ENCODE peak calls at places on chromosomes 3 and 15, in six cellular contexts. One of them, this sample, is unnamed.

GRCh38 chr3:4139462-4140140 is 163.6 kb upstream of the SETMAR start:
- DNase-seq in astrocyte: no peak
- DNase-seq in gastrocnemius medialis: no peak
- DNase-seq in activated naive CD4-positive, alpha-beta T cell: no peak
- DNase-seq in caudate nucleus: no peak
- DNase-seq in left ventricle myocardium inferior: no peak
- DNase-seq in this sample: no peak

GRCh38 chr3:76122007-76122406 is 336.7 kb upstream of the ZNF717 start:
- DNase-seq in caudate nucleus: no peak
- DNase-seq in gastrocnemius medialis: no peak
- DNase-seq in left ventricle myocardium inferior: no peak
- DNase-seq in astrocyte: peak
- DNase-seq in activated naive CD4-positive, alpha-beta T cell: no peak
- DNase-seq in this sample: no peak

GRCh38 chr15:39581501-39582285 is 814 bp downstream of the THBS1 start:
- DNase-seq in left ventricle myocardium inferior: peak
- DNase-seq in caudate nucleus: no peak
- DNase-seq in activated naive CD4-positive, alpha-beta T cell: no peak
- DNase-seq in astrocyte: no peak
- DNase-seq in gastrocnemius medialis: no peak
- DNase-seq in this sample: peak

GRCh38 chr15:39885099-39885777 is 34.8 kb downstream of the GPR176 start:
- DNase-seq in astrocyte: no peak
- DNase-seq in left ventricle myocardium inferior: no peak
- DNase-seq in activated naive CD4-positive, alpha-beta T cell: no peak
- DNase-seq in caudate nucleus: no peak
- DNase-seq in gastrocnemius medialis: no peak
- DNase-seq in this sample: no peak

GRCh38 chr15:87227846-87228245 is 1028.7 kb downstream of the NTRK3 start:
- DNase-seq in caudate nucleus: no peak
- DNase-seq in activated naive CD4-positive, alpha-beta T cell: no peak
- DNase-seq in astrocyte: peak
- DNase-seq in left ventricle myocardium inferior: no peak
- DNase-seq in gastrocnemius medialis: no peak
- DNase-seq in this sample: no peak

GRCh38 chr3:100005670-100006393 is 108.5 kb downstream of the FILIP1L start:
- DNase-seq in caudate nucleus: no peak
- DNase-seq in left ventricle myocardium inferior: no peak
- DNase-seq in activated naive CD4-positive, alpha-beta T cell: no peak
- DNase-seq in astrocyte: no peak
- DNase-seq in gastrocnemius medialis: no peak
- DNase-seq in this sample: no peak

GRCh38 chr3:47762233-47762632 is 19.5 kb downstream of the SMARCC1 start:
- DNase-seq in gastrocnemius medialis: no peak
- DNase-seq in caudate nucleus: no peak
- DNase-seq in activated naive CD4-positive, alpha-beta T cell: no peak
- DNase-seq in left ventricle myocardium inferior: no peak
- DNase-seq in astrocyte: peak
- DNase-seq in this sample: no peak

GRCh38 chr3:9903238-9903624 is 583 bp downstream of the IL17RE start:
- DNase-seq in left ventricle myocardium inferior: no peak
- DNase-seq in gastrocnemius medialis: no peak
- DNase-seq in activated naive CD4-positive, alpha-beta T cell: no peak
- DNase-seq in caudate nucleus: peak
- DNase-seq in astrocyte: no peak
- DNase-seq in this sample: no peak

GRCh38 chr15:99430881-99431401 is 134.8 kb upstream of the MEF2A start:
- DNase-seq in astrocyte: no peak
- DNase-seq in left ventricle myocardium inferior: peak
- DNase-seq in gastrocnemius medialis: no peak
- DNase-seq in caudate nucleus: no peak
- DNase-seq in activated naive CD4-positive, alpha-beta T cell: no peak
- DNase-seq in this sample: peak

GRCh38 chr3:78026429-78026828 is 986.5 kb downstream of the ROBO2 start:
- DNase-seq in astrocyte: peak
- DNase-seq in left ventricle myocardium inferior: no peak
- DNase-seq in activated naive CD4-positive, alpha-beta T cell: no peak
- DNase-seq in gastrocnemius medialis: no peak
- DNase-seq in caudate nucleus: no peak
- DNase-seq in this sample: no peak

GRCh38 chr3:101172516-101172915 is 147.9 kb downstream of the IMPG2 start:
- DNase-seq in gastrocnemius medialis: no peak
- DNase-seq in activated naive CD4-positive, alpha-beta T cell: no peak
- DNase-seq in left ventricle myocardium inferior: no peak
- DNase-seq in caudate nucleus: no peak
- DNase-seq in astrocyte: no peak
- DNase-seq in this sample: no peak

GRCh38 chr15:65376767-65377104 is 1.1 kb downstream of the IGDCC3 start:
- DNase-seq in activated naive CD4-positive, alpha-beta T cell: no peak
- DNase-seq in left ventricle myocardium inferior: no peak
- DNase-seq in caudate nucleus: no peak
- DNase-seq in gastrocnemius medialis: no peak
- DNase-seq in astrocyte: no peak
- DNase-seq in this sample: no peak